ENCODE peak calls at places on chromosomes 13 and 19, in five cellular contexts. One of them, this sample, is unnamed.

GRCh38 chr13:49052801-49053200 is 77.1 kb downstream of the FNDC3A start:
- DNase-seq in AG08395: no peak
- DNase-seq in neural crest cell: no peak
- DNase-seq in cardiac muscle cell: no peak
- DNase-seq in activated T-cell treated with anti-CD3 and anti-CD28 coated beads, Interleukin-2, amount 50 U/mL, for 48 hours: no peak
- DNase-seq in this sample: no peak

GRCh38 chr13:101751488-101751887 is 299.0 kb downstream of the ITGBL1 start:
- DNase-seq in cardiac muscle cell: peak
- DNase-seq in AG08395: no peak
- DNase-seq in activated T-cell treated with anti-CD3 and anti-CD28 coated beads, Interleukin-2, amount 50 U/mL, for 48 hours: no peak
- DNase-seq in neural crest cell: no peak
- DNase-seq in this sample: no peak

GRCh38 chr19:50679177-50680125 is 30.2 kb downstream of the C19orf81 start:
- DNase-seq in neural crest cell: peak
- DNase-seq in activated T-cell treated with anti-CD3 and anti-CD28 coated beads, Interleukin-2, amount 50 U/mL, for 48 hours: peak
- DNase-seq in AG08395: peak
- DNase-seq in cardiac muscle cell: peak
- DNase-seq in this sample: peak

GRCh38 chr13:113901642-113902041 is 37.8 kb upstream of the GAS6 start:
- DNase-seq in neural crest cell: no peak
- DNase-seq in activated T-cell treated with anti-CD3 and anti-CD28 coated beads, Interleukin-2, amount 50 U/mL, for 48 hours: no peak
- DNase-seq in cardiac muscle cell: no peak
- DNase-seq in AG08395: no peak
- DNase-seq in this sample: no peak

GRCh38 chr19:45130236-45130635 is 30.5 kb downstream of the NKPD1 start:
- DNase-seq in activated T-cell treated with anti-CD3 and anti-CD28 coated beads, Interleukin-2, amount 50 U/mL, for 48 hours: no peak
- DNase-seq in neural crest cell: no peak
- DNase-seq in AG08395: no peak
- DNase-seq in cardiac muscle cell: no peak
- DNase-seq in this sample: no peak

GRCh38 chr13:44280461-44280860 is 93.2 kb upstream of the SERP2 start:
- DNase-seq in AG08395: no peak
- DNase-seq in activated T-cell treated with anti-CD3 and anti-CD28 coated beads, Interleukin-2, amount 50 U/mL, for 48 hours: no peak
- DNase-seq in cardiac muscle cell: no peak
- DNase-seq in neural crest cell: no peak
- DNase-seq in this sample: no peak

GRCh38 chr19:10871711-10872550 is 578 bp downstream of the CARM1 start:
- DNase-seq in neural crest cell: no peak
- DNase-seq in AG08395: no peak
- DNase-seq in cardiac muscle cell: peak
- DNase-seq in activated T-cell treated with anti-CD3 and anti-CD28 coated beads, Interleukin-2, amount 50 U/mL, for 48 hours: peak
- DNase-seq in this sample: peak

GRCh38 chr13:68982961-68983619 is 1124.5 kb upstream of the ATXN8OS start:
- DNase-seq in AG08395: no peak
- DNase-seq in cardiac muscle cell: no peak
- DNase-seq in activated T-cell treated with anti-CD3 and anti-CD28 coated beads, Interleukin-2, amount 50 U/mL, for 48 hours: no peak
- DNase-seq in neural crest cell: no peak
- DNase-seq in this sample: no peak

GRCh38 chr13:109744512-109745051 is 41.8 kb downstream of the IRS2 start:
- DNase-seq in neural crest cell: no peak
- DNase-seq in cardiac muscle cell: peak
- DNase-seq in activated T-cell treated with anti-CD3 and anti-CD28 coated beads, Interleukin-2, amount 50 U/mL, for 48 hours: no peak
- DNase-seq in AG08395: no peak
- DNase-seq in this sample: peak

GRCh38 chr13:49690133-49690989 is 925 bp downstream of the EBPL start:
- DNase-seq in neural crest cell: no peak
- DNase-seq in activated T-cell treated with anti-CD3 and anti-CD28 coated beads, Interleukin-2, amount 50 U/mL, for 48 hours: no peak
- DNase-seq in AG08395: peak
- DNase-seq in cardiac muscle cell: peak
- DNase-seq in this sample: no peak

GRCh38 chr19:18645035-18645511 is 8.2 kb downstream of the KLHL26 start:
- DNase-seq in AG08395: no peak
- DNase-seq in neural crest cell: no peak
- DNase-seq in cardiac muscle cell: no peak
- DNase-seq in activated T-cell treated with anti-CD3 and anti-CD28 coated beads, Interleukin-2, amount 50 U/mL, for 48 hours: no peak
- DNase-seq in this sample: no peak

GRCh38 chr19:19067276-19068072 is 3.7 kb downstream of the SLC25A42 start:
- DNase-seq in activated T-cell treated with anti-CD3 and anti-CD28 coated beads, Interleukin-2, amount 50 U/mL, for 48 hours: no peak
- DNase-seq in cardiac muscle cell: no peak
- DNase-seq in AG08395: peak
- DNase-seq in neural crest cell: no peak
- DNase-seq in this sample: no peak

GRCh38 chr19:53991224-53992113 is at the start of gene CACNG6:
- DNase-seq in cardiac muscle cell: peak
- DNase-seq in neural crest cell: peak
- DNase-seq in activated T-cell treated with anti-CD3 and anti-CD28 coated beads, Interleukin-2, amount 50 U/mL, for 48 hours: no peak
- DNase-seq in AG08395: peak
- DNase-seq in this sample: no peak

GRCh38 chr13:66859934-66860867 is 369.9 kb downstream of the PCDH9 start:
- DNase-seq in cardiac muscle cell: no peak
- DNase-seq in neural crest cell: no peak
- DNase-seq in activated T-cell treated with anti-CD3 and anti-CD28 coated beads, Interleukin-2, amount 50 U/mL, for 48 hours: no peak
- DNase-seq in AG08395: no peak
- DNase-seq in this sample: no peak

GRCh38 chr13:25929816-25930215 is 122.0 kb downstream of the SHISA2 start:
- DNase-seq in AG08395: no peak
- DNase-seq in neural crest cell: no peak
- DNase-seq in activated T-cell treated with anti-CD3 and anti-CD28 coated beads, Interleukin-2, amount 50 U/mL, for 48 hours: no peak
- DNase-seq in cardiac muscle cell: no peak
- DNase-seq in this sample: no peak

GRCh38 chr13:78830508-78830907 is 171.6 kb upstream of the OBI1 start:
- DNase-seq in activated T-cell treated with anti-CD3 and anti-CD28 coated beads, Interleukin-2, amount 50 U/mL, for 48 hours: no peak
- DNase-seq in cardiac muscle cell: no peak
- DNase-seq in neural crest cell: no peak
- DNase-seq in AG08395: no peak
- DNase-seq in this sample: no peak

GRCh38 chr19:41901707-41902360 is 18.9 kb downstream of the ARHGEF1 start:
- DNase-seq in neural crest cell: no peak
- DNase-seq in cardiac muscle cell: no peak
- DNase-seq in AG08395: no peak
- DNase-seq in activated T-cell treated with anti-CD3 and anti-CD28 coated beads, Interleukin-2, amount 50 U/mL, for 48 hours: no peak
- DNase-seq in this sample: no peak

GRCh38 chr13:22198656-22199217 is 527.9 kb downstream of the FGF9 start:
- DNase-seq in neural crest cell: no peak
- DNase-seq in AG08395: peak
- DNase-seq in cardiac muscle cell: no peak
- DNase-seq in activated T-cell treated with anti-CD3 and anti-CD28 coated beads, Interleukin-2, amount 50 U/mL, for 48 hours: no peak
- DNase-seq in this sample: no peak

GRCh38 chr13:69363360-69363759 is 744.3 kb upstream of the ATXN8OS start:
- DNase-seq in neural crest cell: no peak
- DNase-seq in activated T-cell treated with anti-CD3 and anti-CD28 coated beads, Interleukin-2, amount 50 U/mL, for 48 hours: no peak
- DNase-seq in AG08395: no peak
- DNase-seq in cardiac muscle cell: no peak
- DNase-seq in this sample: no peak

GRCh38 chr19:18736415-18737336 is 53.2 kb downstream of the CRTC1 start:
- DNase-seq in activated T-cell treated with anti-CD3 and anti-CD28 coated beads, Interleukin-2, amount 50 U/mL, for 48 hours: no peak
- DNase-seq in neural crest cell: no peak
- DNase-seq in cardiac muscle cell: no peak
- DNase-seq in AG08395: no peak
- DNase-seq in this sample: no peak

GRCh38 chr13:60162096-60162495 is 1.6 kb downstream of the DIAPH3 start:
- DNase-seq in AG08395: no peak
- DNase-seq in cardiac muscle cell: no peak
- DNase-seq in neural crest cell: no peak
- DNase-seq in activated T-cell treated with anti-CD3 and anti-CD28 coated beads, Interleukin-2, amount 50 U/mL, for 48 hours: no peak
- DNase-seq in this sample: no peak

GRCh38 chr13:34567558-34567957 is 374.5 kb upstream of the NBEA start:
- DNase-seq in cardiac muscle cell: no peak
- DNase-seq in activated T-cell treated with anti-CD3 and anti-CD28 coated beads, Interleukin-2, amount 50 U/mL, for 48 hours: no peak
- DNase-seq in neural crest cell: no peak
- DNase-seq in AG08395: no peak
- DNase-seq in this sample: no peak

GRCh38 chr19:52566588-52566987 is 3.5 kb upstream of the ZNF701 start:
- DNase-seq in activated T-cell treated with anti-CD3 and anti-CD28 coated beads, Interleukin-2, amount 50 U/mL, for 48 hours: no peak
- DNase-seq in cardiac muscle cell: peak
- DNase-seq in AG08395: no peak
- DNase-seq in neural crest cell: no peak
- DNase-seq in this sample: no peak

GRCh38 chr13:98775844-98776598 is 23.5 kb upstream of the SLC15A1 start:
- DNase-seq in cardiac muscle cell: no peak
- DNase-seq in AG08395: peak
- DNase-seq in neural crest cell: no peak
- DNase-seq in activated T-cell treated with anti-CD3 and anti-CD28 coated beads, Interleukin-2, amount 50 U/mL, for 48 hours: no peak
- DNase-seq in this sample: no peak

This sample was measured in heart right ventricle.